ENCODE peak calls at places on chromosome 20, in six cellular contexts. One of them, this sample, is unnamed.

GRCh38 chr20:5531318-5532081 is 214.7 kb upstream of the PROKR2 start:
- DNase-seq in heart left ventricle: no peak
- DNase-seq in uterus: no peak
- DNase-seq in thoracic aorta: no peak
- DNase-seq in neural progenitor cell: no peak
- DNase-seq in PC-9: no peak
- DNase-seq in this sample: no peak

GRCh38 chr20:17560344-17561074 is 9.4 kb upstream of the DSTN start:
- DNase-seq in heart left ventricle: no peak
- DNase-seq in uterus: no peak
- DNase-seq in thoracic aorta: no peak
- DNase-seq in neural progenitor cell: no peak
- DNase-seq in PC-9: no peak
- DNase-seq in this sample: no peak

GRCh38 chr20:37303637-37304036 is 14.2 kb downstream of the MANBAL start:
- DNase-seq in heart left ventricle: no peak
- DNase-seq in uterus: no peak
- DNase-seq in thoracic aorta: no peak
- DNase-seq in neural progenitor cell: no peak
- DNase-seq in PC-9: no peak
- DNase-seq in this sample: no peak

GRCh38 chr20:41887500-41887899 is 269.3 kb upstream of the CHD6 start:
- DNase-seq in heart left ventricle: no peak
- DNase-seq in uterus: no peak
- DNase-seq in thoracic aorta: no peak
- DNase-seq in neural progenitor cell: no peak
- DNase-seq in PC-9: no peak
- DNase-seq in this sample: no peak

GRCh38 chr20:62219992-62220665 is at the start of gene HRH3:
- DNase-seq in heart left ventricle: peak; percentile 44
- DNase-seq in uterus: peak; percentile 27
- DNase-seq in thoracic aorta: no peak
- DNase-seq in neural progenitor cell: peak; percentile 95
- DNase-seq in PC-9: peak; percentile 50
- DNase-seq in this sample: peak; percentile 52

GRCh38 chr20:61508301-61508700 is 256.2 kb downstream of the CDH4 start:
- DNase-seq in heart left ventricle: no peak
- DNase-seq in uterus: no peak
- DNase-seq in thoracic aorta: no peak
- DNase-seq in neural progenitor cell: no peak
- DNase-seq in PC-9: no peak
- DNase-seq in this sample: no peak

GRCh38 chr20:63117661-63118302 is 98.1 kb downstream of the YTHDF1 start:
- DNase-seq in heart left ventricle: no peak
- DNase-seq in uterus: no peak
- DNase-seq in thoracic aorta: no peak
- DNase-seq in neural progenitor cell: no peak
- DNase-seq in PC-9: no peak
- DNase-seq in this sample: no peak

GRCh38 chr20:40942015-40942414 is 86.6 kb upstream of the TOP1 start:
- DNase-seq in heart left ventricle: no peak
- DNase-seq in uterus: no peak
- DNase-seq in thoracic aorta: no peak
- DNase-seq in neural progenitor cell: no peak
- DNase-seq in PC-9: no peak
- DNase-seq in this sample: no peak

GRCh38 chr20:9838378-9839295 is at the start of gene PAK5:
- DNase-seq in heart left ventricle: no peak
- DNase-seq in uterus: no peak
- DNase-seq in thoracic aorta: peak; percentile 5
- DNase-seq in neural progenitor cell: peak; percentile 96
- DNase-seq in PC-9: no peak
- DNase-seq in this sample: peak; percentile 95

GRCh38 chr20:46703435-46703834 is 6.0 kb upstream of the SLC2A10 start:
- DNase-seq in heart left ventricle: no peak
- DNase-seq in uterus: no peak
- DNase-seq in thoracic aorta: no peak
- DNase-seq in neural progenitor cell: no peak
- DNase-seq in PC-9: no peak
- DNase-seq in this sample: no peak

GRCh38 chr20:16216227-16217210 is 356.7 kb downstream of the KIF16B start:
- DNase-seq in heart left ventricle: no peak
- DNase-seq in uterus: no peak
- DNase-seq in thoracic aorta: no peak
- DNase-seq in neural progenitor cell: no peak
- DNase-seq in PC-9: no peak
- DNase-seq in this sample: no peak

GRCh38 chr20:50535162-50535561 is 25.0 kb downstream of the PTPN1 start:
- DNase-seq in heart left ventricle: no peak
- DNase-seq in uterus: no peak
- DNase-seq in thoracic aorta: no peak
- DNase-seq in neural progenitor cell: no peak
- DNase-seq in PC-9: no peak
- DNase-seq in this sample: no peak

GRCh38 chr20:37379967-37380828 is 34.3 kb downstream of the SRC start:
- DNase-seq in heart left ventricle: no peak
- DNase-seq in uterus: no peak
- DNase-seq in thoracic aorta: no peak
- DNase-seq in neural progenitor cell: no peak
- DNase-seq in PC-9: no peak
- DNase-seq in this sample: no peak

GRCh38 chr20:58021481-58021880 is 207.0 kb downstream of the ANKRD60 start:
- DNase-seq in heart left ventricle: peak; percentile 57
- DNase-seq in uterus: peak; percentile 57
- DNase-seq in thoracic aorta: no peak
- DNase-seq in neural progenitor cell: no peak
- DNase-seq in PC-9: no peak
- DNase-seq in this sample: peak; percentile 23

GRCh38 chr20:10576411-10576810 is 97.4 kb downstream of the JAG1 start:
- DNase-seq in heart left ventricle: no peak
- DNase-seq in uterus: no peak
- DNase-seq in thoracic aorta: no peak
- DNase-seq in neural progenitor cell: no peak
- DNase-seq in PC-9: no peak
- DNase-seq in this sample: no peak

GRCh38 chr20:17562804-17563305 is 7.0 kb upstream of the DSTN start:
- DNase-seq in heart left ventricle: no peak
- DNase-seq in uterus: no peak
- DNase-seq in thoracic aorta: no peak
- DNase-seq in neural progenitor cell: no peak
- DNase-seq in PC-9: peak; percentile 51
- DNase-seq in this sample: no peak

GRCh38 chr20:37943033-37943432 is 40.1 kb downstream of the VSTM2L start:
- DNase-seq in heart left ventricle: no peak
- DNase-seq in uterus: no peak
- DNase-seq in thoracic aorta: no peak
- DNase-seq in neural progenitor cell: no peak
- DNase-seq in PC-9: no peak
- DNase-seq in this sample: no peak

GRCh38 chr20:38990728-38991127 is 28.6 kb downstream of the DHX35 start:
- DNase-seq in heart left ventricle: no peak
- DNase-seq in uterus: no peak
- DNase-seq in thoracic aorta: no peak
- DNase-seq in neural progenitor cell: no peak
- DNase-seq in PC-9: no peak
- DNase-seq in this sample: no peak

GRCh38 chr20:16243470-16243869 is 329.8 kb downstream of the KIF16B start:
- DNase-seq in heart left ventricle: no peak
- DNase-seq in uterus: no peak
- DNase-seq in thoracic aorta: no peak
- DNase-seq in neural progenitor cell: no peak
- DNase-seq in PC-9: no peak
- DNase-seq in this sample: no peak

GRCh38 chr20:49696594-49696993 is 17.1 kb downstream of the B4GALT5 start:
- DNase-seq in heart left ventricle: no peak
- DNase-seq in uterus: no peak
- DNase-seq in thoracic aorta: no peak
- DNase-seq in neural progenitor cell: no peak
- DNase-seq in PC-9: no peak
- DNase-seq in this sample: no peak

GRCh38 chr20:10855031-10855430 is 181.2 kb upstream of the JAG1 start:
- DNase-seq in heart left ventricle: no peak
- DNase-seq in uterus: no peak
- DNase-seq in thoracic aorta: no peak
- DNase-seq in neural progenitor cell: no peak
- DNase-seq in PC-9: no peak
- DNase-seq in this sample: no peak

GRCh38 chr20:44746367-44747165 is 901 bp downstream of the KCNK15 start:
- DNase-seq in heart left ventricle: no peak
- DNase-seq in uterus: no peak
- DNase-seq in thoracic aorta: no peak
- DNase-seq in neural progenitor cell: no peak
- DNase-seq in PC-9: no peak
- DNase-seq in this sample: no peak

GRCh38 chr20:55394592-55394991 is 610.7 kb downstream of the CBLN4 start:
- DNase-seq in heart left ventricle: no peak
- DNase-seq in uterus: no peak
- DNase-seq in thoracic aorta: no peak
- DNase-seq in neural progenitor cell: no peak
- DNase-seq in PC-9: no peak
- DNase-seq in this sample: no peak

GRCh38 chr20:38633577-38634093 is 32.0 kb downstream of the ARHGAP40 start:
- DNase-seq in heart left ventricle: peak; percentile 32
- DNase-seq in uterus: peak; percentile 19
- DNase-seq in thoracic aorta: no peak
- DNase-seq in neural progenitor cell: peak; percentile 75
- DNase-seq in PC-9: peak; percentile 52
- DNase-seq in this sample: peak; percentile 75

GRCh38 chr20:53865905-53866786 is 204.2 kb downstream of the BCAS1 start:
- DNase-seq in heart left ventricle: peak; percentile 26
- DNase-seq in uterus: no peak
- DNase-seq in thoracic aorta: no peak
- DNase-seq in neural progenitor cell: peak; percentile 76
- DNase-seq in PC-9: peak; percentile 74
- DNase-seq in this sample: peak; percentile 63

DNA sequence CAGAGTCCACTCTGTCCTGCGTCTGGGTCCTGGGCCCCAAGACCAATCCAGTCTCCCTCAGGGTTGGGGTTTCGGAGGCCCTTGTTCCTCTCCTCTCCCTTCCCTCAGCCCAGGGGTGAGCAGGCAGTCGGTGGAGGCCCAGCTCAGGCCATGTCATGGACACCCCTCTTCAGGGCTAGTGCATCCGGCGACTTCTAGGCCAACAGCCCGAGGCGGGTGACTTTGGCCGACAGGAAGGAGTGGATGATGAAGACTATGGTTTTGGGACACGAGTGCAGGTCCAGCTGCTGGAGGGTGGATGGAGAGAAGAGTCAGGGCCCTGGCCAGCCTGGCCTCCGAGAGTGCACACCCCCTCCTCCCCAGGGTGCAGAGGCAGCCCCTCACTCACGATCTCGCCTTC is 7.0 kb upstream of the CDK5RAP1 start:
- DNase-seq in heart left ventricle: no peak
- DNase-seq in uterus: no peak
- DNase-seq in thoracic aorta: no peak
- DNase-seq in neural progenitor cell: no peak
- DNase-seq in PC-9: no peak
- DNase-seq in this sample: no peak
- H3K4me3 ChIP-seq in heart left ventricle: no peak overlapping the region
- H3K4me3 ChIP-seq in uterus: no peak overlapping the region
- H3K4me3 ChIP-seq in thoracic aorta: no peak overlapping the region
- H3K4me3 ChIP-seq in neural progenitor cell: no peak overlapping the region
- H3K4me3 ChIP-seq in PC-9: no peak overlapping the region
- H3K4me3 ChIP-seq in this sample: no peak overlapping the region

GRCh38 chr20:31916724-31917123 is 35.1 kb downstream of the PDRG1 start:
- DNase-seq in heart left ventricle: no peak
- DNase-seq in uterus: no peak
- DNase-seq in thoracic aorta: no peak
- DNase-seq in neural progenitor cell: no peak
- DNase-seq in PC-9: no peak
- DNase-seq in this sample: no peak
- H3K9me3 ChIP-seq in heart left ventricle: no peaks in the 10 kb centered on the region
- H3K9me3 ChIP-seq in uterus: no peaks in the 10 kb centered on the region
- H3K9me3 ChIP-seq in thoracic aorta: no peaks in the 10 kb centered on the region
- H3K9me3 ChIP-seq in neural progenitor cell: no peaks in the 10 kb centered on the region
- H3K9me3 ChIP-seq in PC-9: no peaks in the 10 kb centered on the region
- H3K9me3 ChIP-seq in this sample: no peaks in the 10 kb centered on the region

GRCh38 chr20:1118336-1119127 is at the start of gene PSMF1:
- DNase-seq in heart left ventricle: peak; percentile 94
- DNase-seq in uterus: peak; percentile 94
- DNase-seq in thoracic aorta: peak; percentile 63
- DNase-seq in neural progenitor cell: peak; percentile 96
- DNase-seq in PC-9: peak; percentile 96
- DNase-seq in this sample: peak; percentile 94
- TF ChIP-seq CTCF in heart left ventricle: no peak
- TF ChIP-seq CTCF in uterus: peak; percentile 52
- TF ChIP-seq CTCF in thoracic aorta: peak; percentile 31
- TF ChIP-seq CTCF in neural progenitor cell: no peak
- TF ChIP-seq CTCF in PC-9: no peak
- TF ChIP-seq CTCF in this sample: peak; percentile 12

DNA sequence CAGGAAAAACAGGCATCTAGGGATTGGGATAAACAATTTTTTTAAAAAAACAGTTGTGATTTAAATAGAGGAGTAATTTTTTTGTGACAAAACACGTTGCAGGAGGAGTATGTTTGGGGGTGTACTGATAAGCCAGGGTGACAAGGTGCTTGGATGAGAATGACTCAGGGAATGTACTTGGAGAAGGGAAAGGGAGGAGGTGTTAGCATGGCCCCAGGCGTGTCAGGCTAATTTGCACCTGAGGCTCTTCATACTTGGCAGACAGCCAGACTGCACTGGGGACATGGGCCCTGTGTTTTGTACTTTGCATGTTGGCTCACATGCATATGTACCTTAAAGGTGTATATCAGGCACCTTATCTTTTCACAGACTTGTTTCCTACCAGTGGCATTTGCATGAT is 22.8 kb downstream of the PANK2 start:
- DNase-seq in heart left ventricle: no peak
- DNase-seq in uterus: no peak
- DNase-seq in thoracic aorta: no peak
- DNase-seq in neural progenitor cell: no peak
- DNase-seq in PC-9: no peak
- DNase-seq in this sample: no peak
- H3K4me3 ChIP-seq in heart left ventricle: no peak overlapping the region
- H3K4me3 ChIP-seq in uterus: no peak overlapping the region
- H3K4me3 ChIP-seq in thoracic aorta: no peak overlapping the region
- H3K4me3 ChIP-seq in neural progenitor cell: no peak overlapping the region
- H3K4me3 ChIP-seq in PC-9: no peak overlapping the region
- H3K4me3 ChIP-seq in this sample: no peak overlapping the region

DNA sequence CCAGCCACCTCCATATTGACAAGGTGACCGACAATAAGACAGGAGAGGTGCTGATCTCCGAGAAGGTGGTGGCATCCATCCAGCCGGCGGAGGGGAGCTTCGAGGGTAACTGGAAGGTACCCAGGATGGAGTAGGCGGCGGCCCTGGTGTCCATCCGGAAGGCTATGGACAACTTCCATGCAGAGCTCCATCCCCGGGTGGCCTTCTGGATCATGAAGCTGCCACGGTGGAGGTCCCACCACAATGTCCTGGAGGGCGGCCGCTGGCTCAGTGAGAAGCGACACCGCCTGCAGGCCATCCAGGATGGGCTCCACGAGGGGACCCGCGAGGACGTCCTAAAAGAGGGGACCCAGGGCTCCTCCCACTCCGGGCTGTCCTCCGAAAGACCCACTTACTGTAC is 17.0 kb downstream of the DEFB115 start:
- DNase-seq in heart left ventricle: no peak
- DNase-seq in uterus: no peak
- DNase-seq in thoracic aorta: no peak
- DNase-seq in neural progenitor cell: no peak
- DNase-seq in PC-9: no peak
- DNase-seq in this sample: no peak
- H3K9me3 ChIP-seq in heart left ventricle: peaks cover 35% of the 10 kb centered on the region
- H3K9me3 ChIP-seq in uterus: no peaks in the 10 kb centered on the region
- H3K9me3 ChIP-seq in thoracic aorta: peaks cover 25% of the 10 kb centered on the region
- H3K9me3 ChIP-seq in neural progenitor cell: peaks cover 32% of the 10 kb centered on the region
- H3K9me3 ChIP-seq in PC-9: peaks cover 6% of the 10 kb centered on the region
- H3K9me3 ChIP-seq in this sample: no peaks in the 10 kb centered on the region

GRCh38 chr20:59184880-59185447 is 21.3 kb downstream of the ZNF831 start:
- DNase-seq in heart left ventricle: no peak
- DNase-seq in uterus: no peak
- DNase-seq in thoracic aorta: no peak
- DNase-seq in neural progenitor cell: no peak
- DNase-seq in PC-9: no peak
- DNase-seq in this sample: no peak
- TF ChIP-seq CTCF in heart left ventricle: no peak
- TF ChIP-seq CTCF in uterus: no peak
- TF ChIP-seq CTCF in thoracic aorta: no peak
- TF ChIP-seq CTCF in neural progenitor cell: no peak
- TF ChIP-seq CTCF in PC-9: no peak
- TF ChIP-seq CTCF in this sample: no peak

This sample was measured in WERI-Rb-1.